ENCODE peak calls at places on chromosomes 4 and X, in six cellular contexts. K is amniotic stem cell, D is endodermal cell, C is NB4, G is thoracic aorta, X is endothelial cell. T is an unnamed sample.

GRCh38 chr4:174119051-174119450 is 164.4 kb downstream of the FBXO8 start:
- DNase-seq in C (peak), K (no peak), G (peak), X (no peak), D (no peak), T (no peak)

GRCh38 chr4:42281324-42282020 is 115.8 kb upstream of the SHISA3 start:
- DNase-seq in D (no peak), G (no peak), K (no peak), C (no peak), X (no peak), T (no peak)

GRCh38 chr4:83320548-83320947 is 14.1 kb downstream of the HPSE start:
- DNase-seq in D (no peak), K (no peak), C (peak), X (peak), G (peak), T (no peak)

GRCh38 chr4:57037982-57038604 is 59.4 kb downstream of the POLR2B start:
- DNase-seq in C (peak), K (no peak), D (peak), X (peak), G (no peak), T (no peak)

GRCh38 chr4:81454498-81454897 is 17.2 kb downstream of the RASGEF1B start:
- DNase-seq in D (no peak), X (no peak), C (peak), G (no peak), K (no peak), T (no peak)

GRCh38 chrX:136269921-136270320 is 18.7 kb upstream of the MAP7D3 start:
- DNase-seq in C (no peak), X (no peak), K (no peak), G (no peak), D (no peak), T (no peak)

GRCh38 chr4:48979897-48980579 is 6.0 kb upstream of the CWH43 start:
- DNase-seq in G (no peak), C (no peak), K (no peak), D (no peak), X (no peak), T (no peak)

GRCh38 chrX:129647588-129648410 is 7.0 kb downstream of the APLN start:
- DNase-seq in G (no peak), K (no peak), X (no peak), D (no peak), C (no peak), T (no peak)

GRCh38 chrX:153828723-153829548 is 1.4 kb downstream of the PDZD4 start:
- DNase-seq in K (no peak), C (no peak), D (peak), G (no peak), X (no peak), T (no peak)

GRCh38 chr4:30258949-30259348 is 461.2 kb upstream of the PCDH7 start:
- DNase-seq in K (no peak), G (no peak), D (no peak), C (no peak), X (no peak), T (no peak)

GRCh38 chrX:129700536-129700935 is 38.2 kb upstream of the XPNPEP2 start:
- DNase-seq in D (no peak), X (no peak), K (no peak), C (no peak), G (no peak), T (no peak)

GRCh38 chrX:39957816-39958561 is 139.8 kb downstream of the BCOR start:
- DNase-seq in D (no peak), C (no peak), X (no peak), G (no peak), K (no peak), T (peak)

GRCh38 chr4:177391953-177392352 is 50.3 kb downstream of the AGA start:
- DNase-seq in C (no peak), D (no peak), X (no peak), G (no peak), K (no peak), T (no peak)

GRCh38 chr4:113820164-113820563 is 58.6 kb upstream of the CAMK2D start:
- DNase-seq in X (no peak), K (no peak), G (no peak), D (no peak), C (no peak), T (no peak)

GRCh38 chr4:37073226-37073840 is 171.2 kb upstream of the NWD2 start:
- DNase-seq in C (peak), X (no peak), K (no peak), G (no peak), D (no peak), T (no peak)

GRCh38 chrX:5898463-5898862 is 330.2 kb downstream of the NLGN4X start:
- DNase-seq in G (no peak), X (no peak), C (no peak), D (no peak), K (no peak), T (no peak)

GRCh38 chr4:2891294-2891693 is 47.6 kb downstream of the ADD1 start:
- DNase-seq in K (peak), G (no peak), D (no peak), C (no peak), X (no peak), T (peak)

GRCh38 chrX:77398341-77398740 is 48.8 kb upstream of the FGF16 start:
- DNase-seq in C (no peak), K (no peak), D (no peak), G (no peak), X (no peak), T (no peak)

GRCh38 chr4:155339999-155340398 is 36.8 kb downstream of the MAP9 start:
- DNase-seq in D (no peak), C (no peak), X (no peak), K (no peak), G (no peak), T (no peak)

GRCh38 chr4:93317571-93317970 is 511.0 kb upstream of the ATOH1 start:
- DNase-seq in C (no peak), D (no peak), X (no peak), K (no peak), G (no peak), T (no peak)

GRCh38 chr4:24794111-24794860 is 1.1 kb upstream of the SOD3 start:
- DNase-seq in D (peak), X (no peak), C (no peak), G (peak), K (no peak), T (peak)

GRCh38 chr4:168304744-168305459 is 13.7 kb downstream of the DDX60 start:
- DNase-seq in C (no peak), D (no peak), X (no peak), K (peak), G (no peak), T (peak)

GRCh38 chr4:152500798-152501434 is 35.0 kb downstream of the FBXW7 start:
- DNase-seq in X (peak), C (peak), G (peak), D (peak), K (peak), T (peak)

GRCh38 chr4:147901388-147901787 is 169.5 kb downstream of the ARHGAP10 start:
- DNase-seq in X (no peak), C (no peak), D (no peak), K (no peak), G (no peak), T (no peak)

GRCh38 chrX:148047216-148047615 is 66.1 kb downstream of the FMR1NB start:
- DNase-seq in G (no peak), D (no peak), K (no peak), C (no peak), X (no peak), T (no peak)

GRCh38 chr4:6393066-6393465 is 79.3 kb downstream of the PPP2R2C start:
- DNase-seq in D (no peak), C (no peak), G (no peak), K (no peak), X (no peak), T (no peak)

GRCh38 chr4:71680706-71681105 is 103.2 kb downstream of the GC start:
- DNase-seq in K (no peak), D (no peak), C (no peak), X (no peak), G (no peak), T (no peak)

GRCh38 chr4:1011022-1011694 is at the start of gene FGFRL1:
- DNase-seq in G (peak), C (peak), K (peak), D (peak), X (peak), T (no peak)

GRCh38 chr4:184409911-184410692 is 64.2 kb downstream of the IRF2 start:
- DNase-seq in G (no peak), K (no peak), X (peak), C (no peak), D (no peak), T (no peak)

GRCh38 chr4:56981795-56982201 is 3.1 kb downstream of the POLR2B start:
- DNase-seq in C (no peak), K (no peak), D (no peak), G (no peak), X (no peak), T (no peak)

GRCh38 chr4:89538171-89538570 is 230.6 kb upstream of the GPRIN3 start:
- DNase-seq in D (no peak), K (no peak), G (no peak), C (no peak), X (no peak), T (no peak)

GRCh38 chrX:112644713-112645112 is 35.0 kb downstream of the LHFPL1 start:
- DNase-seq in D (no peak), K (no peak), X (no peak), C (no peak), G (no peak), T (no peak)

GRCh38 chrX:110087485-110088356 is 84.8 kb downstream of the TMEM164 start:
- DNase-seq in K (peak), G (no peak), X (no peak), D (no peak), C (peak), T (peak)

GRCh38 chrX:40845331-40845911 is 110.1 kb upstream of the MED14 start:
- DNase-seq in X (no peak), C (no peak), D (peak), K (peak), G (no peak), T (peak)

GRCh38 chr4:7150083-7150635 is 42.2 kb upstream of the SORCS2 start:
- DNase-seq in X (no peak), G (no peak), K (no peak), D (no peak), C (no peak), T (no peak)

GRCh38 chrX:153032397-153033118 is 23.7 kb upstream of the PNMA3 start:
- DNase-seq in X (peak), C (peak), D (peak), K (no peak), G (no peak), T (no peak)